ENCODE peak calls at places on chromosomes 16 and 17, in eight cellular contexts. One of them, this sample, is unnamed.

GRCh38 chr17:45143767-45144198 is 4.5 kb upstream of the HEXIM1 start:
- DNase-seq in AG04449: no peak
- DNase-seq in foreskin fibroblast: peak
- DNase-seq in thyroid gland: peak
- DNase-seq in thoracic aorta: peak
- DNase-seq in A549: no peak
- DNase-seq in colonic mucosa: peak
- DNase-seq in lung: peak
- DNase-seq in this sample: no peak

GRCh38 chr16:4976611-4977145 is 18.5 kb downstream of the SEC14L5 start:
- DNase-seq in lung: no peak
- DNase-seq in A549: no peak
- DNase-seq in thoracic aorta: no peak
- DNase-seq in foreskin fibroblast: no peak
- DNase-seq in AG04449: no peak
- DNase-seq in colonic mucosa: peak
- DNase-seq in thyroid gland: no peak
- DNase-seq in this sample: no peak

GRCh38 chr16:25192096-25192495 is 24.7 kb upstream of the AQP8 start:
- DNase-seq in colonic mucosa: no peak
- DNase-seq in thoracic aorta: no peak
- DNase-seq in thyroid gland: no peak
- DNase-seq in AG04449: peak
- DNase-seq in lung: no peak
- DNase-seq in foreskin fibroblast: peak
- DNase-seq in A549: peak
- DNase-seq in this sample: no peak

GRCh38 chr17:5011928-5012327 is 14.2 kb downstream of the KIF1C start:
- DNase-seq in lung: no peak
- DNase-seq in thyroid gland: no peak
- DNase-seq in colonic mucosa: no peak
- DNase-seq in A549: no peak
- DNase-seq in thoracic aorta: no peak
- DNase-seq in AG04449: no peak
- DNase-seq in foreskin fibroblast: peak
- DNase-seq in this sample: no peak

GRCh38 chr17:16267174-16267573 is 50.2 kb downstream of the PIGL start:
- DNase-seq in colonic mucosa: no peak
- DNase-seq in AG04449: no peak
- DNase-seq in A549: no peak
- DNase-seq in foreskin fibroblast: no peak
- DNase-seq in thyroid gland: no peak
- DNase-seq in thoracic aorta: no peak
- DNase-seq in lung: no peak
- DNase-seq in this sample: no peak

GRCh38 chr16:84774810-84775209 is 45.0 kb upstream of the CRISPLD2 start:
- DNase-seq in lung: no peak
- DNase-seq in AG04449: peak
- DNase-seq in A549: no peak
- DNase-seq in thoracic aorta: no peak
- DNase-seq in foreskin fibroblast: peak
- DNase-seq in colonic mucosa: no peak
- DNase-seq in thyroid gland: no peak
- DNase-seq in this sample: no peak

GRCh38 chr16:787978-788398 is at the start of gene RPUSD1:
- DNase-seq in thyroid gland: no peak
- DNase-seq in colonic mucosa: no peak
- DNase-seq in thoracic aorta: no peak
- DNase-seq in foreskin fibroblast: no peak
- DNase-seq in lung: no peak
- DNase-seq in AG04449: no peak
- DNase-seq in A549: no peak
- DNase-seq in this sample: no peak

GRCh38 chr16:51638338-51639135 is 487.5 kb upstream of the SALL1 start:
- DNase-seq in AG04449: no peak
- DNase-seq in A549: no peak
- DNase-seq in thyroid gland: no peak
- DNase-seq in lung: no peak
- DNase-seq in colonic mucosa: no peak
- DNase-seq in thoracic aorta: no peak
- DNase-seq in foreskin fibroblast: peak
- DNase-seq in this sample: no peak

GRCh38 chr17:48908047-48908843 is at the start of gene UBE2Z:
- DNase-seq in AG04449: peak
- DNase-seq in thoracic aorta: peak
- DNase-seq in A549: peak
- DNase-seq in thyroid gland: peak
- DNase-seq in lung: peak
- DNase-seq in colonic mucosa: peak
- DNase-seq in foreskin fibroblast: peak
- DNase-seq in this sample: peak

GRCh38 chr17:16282522-16282921 is 65.5 kb downstream of the PIGL start:
- DNase-seq in thyroid gland: no peak
- DNase-seq in AG04449: peak
- DNase-seq in thoracic aorta: no peak
- DNase-seq in foreskin fibroblast: peak
- DNase-seq in colonic mucosa: no peak
- DNase-seq in lung: no peak
- DNase-seq in A549: peak
- DNase-seq in this sample: peak

GRCh38 chr17:21105081-21105480 is 21.7 kb upstream of the DHRS7B start:
- DNase-seq in AG04449: no peak
- DNase-seq in colonic mucosa: no peak
- DNase-seq in thyroid gland: no peak
- DNase-seq in thoracic aorta: no peak
- DNase-seq in A549: no peak
- DNase-seq in lung: no peak
- DNase-seq in foreskin fibroblast: no peak
- DNase-seq in this sample: no peak

GRCh38 chr16:75559564-75560372 is 3.7 kb upstream of the TMEM231 start:
- DNase-seq in AG04449: no peak
- DNase-seq in thyroid gland: peak
- DNase-seq in A549: no peak
- DNase-seq in foreskin fibroblast: peak
- DNase-seq in colonic mucosa: no peak
- DNase-seq in lung: no peak
- DNase-seq in thoracic aorta: no peak
- DNase-seq in this sample: no peak

GRCh38 chr16:89319628-89319882 is 102.1 kb downstream of the ZNF778 start:
- DNase-seq in AG04449: no peak
- DNase-seq in lung: no peak
- DNase-seq in thyroid gland: no peak
- DNase-seq in colonic mucosa: no peak
- DNase-seq in foreskin fibroblast: no peak
- DNase-seq in A549: no peak
- DNase-seq in thoracic aorta: no peak
- DNase-seq in this sample: no peak

GRCh38 chr16:2749936-2750335 is 2.5 kb upstream of the SRRM2 start:
- DNase-seq in thoracic aorta: no peak
- DNase-seq in thyroid gland: no peak
- DNase-seq in colonic mucosa: no peak
- DNase-seq in lung: no peak
- DNase-seq in foreskin fibroblast: no peak
- DNase-seq in AG04449: no peak
- DNase-seq in A549: no peak
- DNase-seq in this sample: no peak

GRCh38 chr16:67801889-67802288 is 4.5 kb downstream of the RANBP10 start:
- DNase-seq in thyroid gland: no peak
- DNase-seq in AG04449: no peak
- DNase-seq in thoracic aorta: no peak
- DNase-seq in lung: no peak
- DNase-seq in colonic mucosa: no peak
- DNase-seq in foreskin fibroblast: no peak
- DNase-seq in A549: no peak
- DNase-seq in this sample: no peak

GRCh38 chr17:43998552-43998951 is 5.9 kb upstream of the NAGS start:
- DNase-seq in A549: no peak
- DNase-seq in thoracic aorta: no peak
- DNase-seq in foreskin fibroblast: peak
- DNase-seq in AG04449: no peak
- DNase-seq in thyroid gland: no peak
- DNase-seq in lung: no peak
- DNase-seq in colonic mucosa: no peak
- DNase-seq in this sample: no peak

GRCh38 chr17:81245024-81245664 is 6.0 kb downstream of the NDUFAF8 start:
- DNase-seq in colonic mucosa: no peak
- DNase-seq in thyroid gland: no peak
- DNase-seq in A549: no peak
- DNase-seq in lung: no peak
- DNase-seq in foreskin fibroblast: peak
- DNase-seq in thoracic aorta: no peak
- DNase-seq in AG04449: no peak
- DNase-seq in this sample: no peak

GRCh38 chr16:14436410-14436955 is 193.6 kb downstream of the PARN start:
- DNase-seq in A549: no peak
- DNase-seq in thoracic aorta: no peak
- DNase-seq in AG04449: no peak
- DNase-seq in colonic mucosa: no peak
- DNase-seq in foreskin fibroblast: no peak
- DNase-seq in lung: no peak
- DNase-seq in thyroid gland: no peak
- DNase-seq in this sample: peak

GRCh38 chr17:40179923-40180659 is 2.8 kb downstream of the RAPGEFL1 start:
- DNase-seq in thyroid gland: no peak
- DNase-seq in lung: no peak
- DNase-seq in A549: no peak
- DNase-seq in colonic mucosa: peak
- DNase-seq in AG04449: no peak
- DNase-seq in foreskin fibroblast: peak
- DNase-seq in thoracic aorta: no peak
- DNase-seq in this sample: no peak

GRCh38 chr16:3797904-3798811 is 80.8 kb upstream of the TRAP1 start:
- DNase-seq in lung: no peak
- DNase-seq in thoracic aorta: no peak
- DNase-seq in thyroid gland: peak
- DNase-seq in AG04449: no peak
- DNase-seq in colonic mucosa: no peak
- DNase-seq in foreskin fibroblast: no peak
- DNase-seq in A549: no peak
- DNase-seq in this sample: no peak

GRCh38 chr17:17568772-17569195 is 22.7 kb downstream of the PEMT start:
- DNase-seq in lung: peak
- DNase-seq in colonic mucosa: peak
- DNase-seq in foreskin fibroblast: peak
- DNase-seq in AG04449: no peak
- DNase-seq in A549: peak
- DNase-seq in thoracic aorta: no peak
- DNase-seq in thyroid gland: peak
- DNase-seq in this sample: peak

DNA sequence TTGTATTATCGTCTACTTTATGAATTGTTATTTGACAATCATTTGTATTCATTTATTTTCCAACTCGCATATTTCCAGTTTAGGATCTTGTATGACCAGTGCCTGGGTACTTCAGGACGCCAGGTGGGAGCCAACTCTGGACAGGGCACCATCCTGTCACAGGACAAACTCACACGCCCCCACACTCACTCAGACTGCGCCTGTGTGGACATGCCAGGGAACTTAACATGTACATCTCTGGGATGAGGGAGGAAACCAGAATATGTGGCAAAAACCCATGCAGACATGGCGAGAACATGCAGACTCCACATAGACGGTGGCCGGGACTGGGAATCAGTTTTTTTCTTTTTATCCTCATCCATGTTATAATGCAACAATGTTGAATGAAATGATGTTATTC is 68.5 kb downstream of the CLEC16A start:
- DNase-seq in A549: no peak
- DNase-seq in thoracic aorta: no peak
- DNase-seq in foreskin fibroblast: no peak
- DNase-seq in thyroid gland: no peak
- DNase-seq in lung: no peak
- DNase-seq in colonic mucosa: no peak
- DNase-seq in AG04449: no peak
- DNase-seq in this sample: no peak
- H3K4me3 ChIP-seq in A549: no peak
- H3K4me3 ChIP-seq in thoracic aorta: no peak
- H3K4me3 ChIP-seq in foreskin fibroblast: no peak
- H3K4me3 ChIP-seq in thyroid gland: no peak
- H3K4me3 ChIP-seq in lung: no peak
- H3K4me3 ChIP-seq in colonic mucosa: no peak
- H3K4me3 ChIP-seq in AG04449: no peak
- H3K4me3 ChIP-seq in this sample: no peak

GRCh38 chr16:10987361-10988163 is 43.2 kb downstream of the CLEC16A start:
- DNase-seq in lung: no peak
- DNase-seq in A549: no peak
- DNase-seq in thoracic aorta: no peak
- DNase-seq in AG04449: no peak
- DNase-seq in colonic mucosa: no peak
- DNase-seq in foreskin fibroblast: no peak
- DNase-seq in thyroid gland: no peak
- DNase-seq in this sample: no peak
- H3K4me3 ChIP-seq in lung: no peak
- H3K4me3 ChIP-seq in A549: no peak
- H3K4me3 ChIP-seq in thoracic aorta: no peak
- H3K4me3 ChIP-seq in AG04449: no peak
- H3K4me3 ChIP-seq in colonic mucosa: no peak
- H3K4me3 ChIP-seq in foreskin fibroblast: no peak
- H3K4me3 ChIP-seq in thyroid gland: no peak
- H3K4me3 ChIP-seq in this sample: no peak

GRCh38 chr16:28876973-28877641 is 1.2 kb upstream of the ATP2A1 start:
- DNase-seq in thoracic aorta: no peak
- DNase-seq in colonic mucosa: no peak
- DNase-seq in thyroid gland: no peak
- DNase-seq in A549: no peak
- DNase-seq in foreskin fibroblast: no peak
- DNase-seq in AG04449: no peak
- DNase-seq in lung: no peak
- DNase-seq in this sample: no peak

GRCh38 chr16:28877642-28877975 is 679 bp upstream of the ATP2A1 start:
- DNase-seq in AG04449: no peak
- DNase-seq in lung: no peak
- DNase-seq in thyroid gland: no peak
- DNase-seq in foreskin fibroblast: no peak
- DNase-seq in colonic mucosa: no peak
- DNase-seq in thoracic aorta: no peak
- DNase-seq in A549: no peak
- DNase-seq in this sample: no peak

GRCh38 chr16:28874406-28874805 is 3.9 kb upstream of the ATP2A1 start:
- DNase-seq in thoracic aorta: no peak
- DNase-seq in A549: no peak
- DNase-seq in AG04449: no peak
- DNase-seq in colonic mucosa: no peak
- DNase-seq in lung: no peak
- DNase-seq in foreskin fibroblast: no peak
- DNase-seq in thyroid gland: no peak
- DNase-seq in this sample: no peak

GRCh38 chr16:28875134-28876015 is 2.9 kb upstream of the ATP2A1 start:
- DNase-seq in thyroid gland: no peak
- DNase-seq in A549: peak
- DNase-seq in colonic mucosa: no peak
- DNase-seq in foreskin fibroblast: peak
- DNase-seq in lung: no peak
- DNase-seq in AG04449: no peak
- DNase-seq in thoracic aorta: no peak
- DNase-seq in this sample: no peak

GRCh38 chr16:28876016-28876659 is 2.1 kb upstream of the ATP2A1 start:
- DNase-seq in lung: no peak
- DNase-seq in AG04449: no peak
- DNase-seq in foreskin fibroblast: no peak
- DNase-seq in thyroid gland: no peak
- DNase-seq in thoracic aorta: no peak
- DNase-seq in A549: no peak
- DNase-seq in colonic mucosa: no peak
- DNase-seq in this sample: no peak
- H3K4me3 ChIP-seq in lung: no peak
- H3K4me3 ChIP-seq in AG04449: no peak
- H3K4me3 ChIP-seq in foreskin fibroblast: no peak
- H3K4me3 ChIP-seq in thyroid gland: no peak
- H3K4me3 ChIP-seq in thoracic aorta: no peak
- H3K4me3 ChIP-seq in A549: no peak
- H3K4me3 ChIP-seq in colonic mucosa: no peak
- H3K4me3 ChIP-seq in this sample: no peak

GRCh38 chr16:57998992-57999365 is 1.5 kb downstream of the ZNF319 start:
- DNase-seq in A549: no peak
- DNase-seq in thoracic aorta: no peak
- DNase-seq in AG04449: no peak
- DNase-seq in colonic mucosa: no peak
- DNase-seq in lung: no peak
- DNase-seq in foreskin fibroblast: no peak
- DNase-seq in thyroid gland: no peak
- DNase-seq in this sample: no peak
- H3K4me3 ChIP-seq in A549: peak
- H3K4me3 ChIP-seq in thoracic aorta: peak
- H3K4me3 ChIP-seq in AG04449: peak
- H3K4me3 ChIP-seq in colonic mucosa: no peak
- H3K4me3 ChIP-seq in lung: no peak
- H3K4me3 ChIP-seq in foreskin fibroblast: peak
- H3K4me3 ChIP-seq in thyroid gland: no peak
- H3K4me3 ChIP-seq in this sample: no peak